ENCODE peak calls at places on chromosome 17, in four cellular contexts. One of them, this sample, is unnamed.

GRCh38 chr17:9842057-9842758 is 16.5 kb downstream of the GLP2R start:
- DNase-seq in K562: no peak
- DNase-seq in HepG2: peak
- DNase-seq in GM12878: no peak
- DNase-seq in this sample: peak

GRCh38 chr17:10092595-10092994 is 105.8 kb downstream of the GAS7 start:
- DNase-seq in GM12878: no peak
- DNase-seq in HepG2: no peak
- DNase-seq in K562: no peak
- DNase-seq in this sample: no peak

GRCh38 chr17:73211745-73212144 is 18.9 kb downstream of the COG1 start:
- DNase-seq in K562: no peak
- DNase-seq in GM12878: no peak
- DNase-seq in HepG2: no peak
- DNase-seq in this sample: no peak

GRCh38 chr17:20116683-20117309 is 107.6 kb downstream of the SPECC1 start:
- DNase-seq in K562: peak
- DNase-seq in GM12878: no peak
- DNase-seq in HepG2: peak
- DNase-seq in this sample: peak

GRCh38 chr17:75814021-75814395 is 29.4 kb downstream of the UNK start:
- DNase-seq in HepG2: no peak
- DNase-seq in GM12878: no peak
- DNase-seq in K562: no peak
- DNase-seq in this sample: no peak

GRCh38 chr17:38912221-38912813 is 13.1 kb upstream of the LASP1NB start:
- DNase-seq in GM12878: no peak
- DNase-seq in K562: no peak
- DNase-seq in HepG2: no peak
- DNase-seq in this sample: no peak

GRCh38 chr17:76398523-76399174 is 14.2 kb downstream of the SPHK1 start:
- DNase-seq in GM12878: no peak
- DNase-seq in K562: no peak
- DNase-seq in HepG2: no peak
- DNase-seq in this sample: no peak

GRCh38 chr17:70119961-70120360 is 44.9 kb downstream of the KCNJ16 start:
- DNase-seq in GM12878: no peak
- DNase-seq in K562: no peak
- DNase-seq in HepG2: no peak
- DNase-seq in this sample: no peak

GRCh38 chr17:9090641-9091096 is 69.4 kb downstream of the NTN1 start:
- DNase-seq in K562: no peak
- DNase-seq in GM12878: no peak
- DNase-seq in HepG2: no peak
- DNase-seq in this sample: no peak

GRCh38 chr17:83144421-83145357 is 65.3 kb downstream of the METRNL start:
- DNase-seq in K562: no peak
- DNase-seq in HepG2: no peak
- DNase-seq in GM12878: no peak
- DNase-seq in this sample: no peak

GRCh38 chr17:74296548-74296936 is 22.5 kb downstream of the DNAI2 start:
- DNase-seq in GM12878: no peak
- DNase-seq in HepG2: peak
- DNase-seq in K562: peak
- DNase-seq in this sample: peak

GRCh38 chr17:43943769-43944418 is 1.6 kb upstream of the PPY start:
- DNase-seq in GM12878: peak
- DNase-seq in HepG2: peak
- DNase-seq in K562: peak
- DNase-seq in this sample: peak

GRCh38 chr17:45241315-45242011 is 19.8 kb downstream of the FMNL1 start:
- DNase-seq in GM12878: no peak
- DNase-seq in K562: peak
- DNase-seq in HepG2: no peak
- DNase-seq in this sample: no peak

GRCh38 chr17:51684214-51684613 is 423.9 kb downstream of the UTP18 start:
- DNase-seq in K562: no peak
- DNase-seq in GM12878: no peak
- DNase-seq in HepG2: no peak
- DNase-seq in this sample: no peak

GRCh38 chr17:14303343-14304221 is 2.7 kb downstream of the HS3ST3B1 start:
- DNase-seq in K562: no peak
- DNase-seq in HepG2: no peak
- DNase-seq in GM12878: no peak
- DNase-seq in this sample: no peak

GRCh38 chr17:80652751-80653330 is 108.2 kb downstream of the RPTOR start:
- DNase-seq in K562: no peak
- DNase-seq in GM12878: no peak
- DNase-seq in HepG2: no peak
- DNase-seq in this sample: no peak

GRCh38 chr17:73068322-73069153 is 23.9 kb downstream of the SLC39A11 start:
- DNase-seq in HepG2: peak
- DNase-seq in GM12878: no peak
- DNase-seq in K562: no peak
- DNase-seq in this sample: peak

GRCh38 chr17:31269597-31269996 is 27.4 kb downstream of the OMG start:
- DNase-seq in K562: no peak
- DNase-seq in HepG2: peak
- DNase-seq in GM12878: no peak
- DNase-seq in this sample: peak

GRCh38 chr17:74744714-74745547 is 3.5 kb upstream of the NHERF1 start:
- DNase-seq in K562: peak
- DNase-seq in HepG2: peak
- DNase-seq in GM12878: no peak
- DNase-seq in this sample: peak

GRCh38 chr17:42111901-42112551 is 488 bp downstream of the DHX58 start:
- DNase-seq in K562: no peak
- DNase-seq in GM12878: no peak
- DNase-seq in HepG2: no peak
- DNase-seq in this sample: no peak

GRCh38 chr17:67376892-67377726 is at the start of gene PITPNC1:
- DNase-seq in GM12878: no peak
- DNase-seq in K562: peak
- DNase-seq in HepG2: peak
- DNase-seq in this sample: peak

GRCh38 chr17:3557768-3558583 is at the start of gene TRPV3:
- DNase-seq in GM12878: peak
- DNase-seq in K562: peak
- DNase-seq in HepG2: no peak
- DNase-seq in this sample: no peak

GRCh38 chr17:44830359-44831269 is 527 bp upstream of the GJC1 start:
- DNase-seq in HepG2: no peak
- DNase-seq in GM12878: no peak
- DNase-seq in K562: no peak
- DNase-seq in this sample: peak

GRCh38 chr17:3693829-3694231 is 2.1 kb downstream of the P2RX5 start:
- DNase-seq in K562: no peak
- DNase-seq in GM12878: peak
- DNase-seq in HepG2: no peak
- DNase-seq in this sample: no peak

GRCh38 chr17:73304971-73305786 is 6.6 kb downstream of the CDC42EP4 start:
- DNase-seq in GM12878: no peak
- DNase-seq in HepG2: no peak
- DNase-seq in K562: peak
- DNase-seq in this sample: peak

GRCh38 chr17:64507418-64507766 is 615 bp downstream of the CEP95 start:
- DNase-seq in GM12878: no peak
- DNase-seq in HepG2: peak
- DNase-seq in K562: peak
- DNase-seq in this sample: peak

GRCh38 chr17:43661699-43662431 is at the start of gene MEOX1:
- DNase-seq in K562: no peak
- DNase-seq in GM12878: peak
- DNase-seq in HepG2: no peak
- DNase-seq in this sample: no peak

GRCh38 chr17:1638624-1639300 is 6.8 kb downstream of the SCARF1 start:
- DNase-seq in HepG2: no peak
- DNase-seq in GM12878: no peak
- DNase-seq in K562: no peak
- DNase-seq in this sample: no peak

GRCh38 chr17:76251478-76252039 is 11.3 kb upstream of the RNF157 start:
- DNase-seq in GM12878: no peak
- DNase-seq in HepG2: peak
- DNase-seq in K562: no peak
- DNase-seq in this sample: no peak

GRCh38 chr17:48646183-48647102 is 20.3 kb upstream of the HOXB9 start:
- DNase-seq in HepG2: no peak
- DNase-seq in K562: peak
- DNase-seq in GM12878: no peak
- DNase-seq in this sample: peak

GRCh38 chr17:74368341-74369152 is 1.2 kb downstream of the GPR142 start:
- DNase-seq in K562: peak
- DNase-seq in HepG2: peak
- DNase-seq in GM12878: no peak
- DNase-seq in this sample: peak

GRCh38 chr17:8314797-8315739 is 5.0 kb downstream of the ARHGEF15 start:
- DNase-seq in K562: no peak
- DNase-seq in HepG2: no peak
- DNase-seq in GM12878: no peak
- DNase-seq in this sample: no peak

GRCh38 chr17:57599271-57600045 is 145.6 kb downstream of the CCDC182 start:
- DNase-seq in HepG2: no peak
- DNase-seq in GM12878: no peak
- DNase-seq in K562: no peak
- DNase-seq in this sample: no peak

GRCh38 chr17:57998234-57998746 is 8.8 kb downstream of the SRSF1 start:
- DNase-seq in K562: no peak
- DNase-seq in GM12878: no peak
- DNase-seq in HepG2: no peak
- DNase-seq in this sample: no peak

GRCh38 chr17:74467221-74467951 is 952 bp downstream of the CD300A start:
- DNase-seq in K562: no peak
- DNase-seq in HepG2: no peak
- DNase-seq in GM12878: peak
- DNase-seq in this sample: no peak

GRCh38 chr17:38621538-38621937 is 15.8 kb upstream of the SRCIN1 start:
- DNase-seq in K562: no peak
- DNase-seq in HepG2: no peak
- DNase-seq in GM12878: no peak
- DNase-seq in this sample: no peak

GRCh38 chr17:82583720-82584234 is 64.2 kb downstream of the FOXK2 start:
- DNase-seq in GM12878: no peak
- DNase-seq in HepG2: no peak
- DNase-seq in K562: no peak
- DNase-seq in this sample: no peak

GRCh38 chr17:395974-396373 is 43.4 kb upstream of the RPH3AL start:
- DNase-seq in GM12878: no peak
- DNase-seq in HepG2: no peak
- DNase-seq in K562: no peak
- DNase-seq in this sample: no peak

GRCh38 chr17:80109713-80110446 is 8.5 kb downstream of the GAA start:
- DNase-seq in GM12878: no peak
- DNase-seq in HepG2: no peak
- DNase-seq in K562: no peak
- DNase-seq in this sample: no peak

GRCh38 chr17:55198690-55199370 is 65.9 kb upstream of the HLF start:
- DNase-seq in K562: no peak
- DNase-seq in HepG2: no peak
- DNase-seq in GM12878: no peak
- DNase-seq in this sample: no peak

DNA sequence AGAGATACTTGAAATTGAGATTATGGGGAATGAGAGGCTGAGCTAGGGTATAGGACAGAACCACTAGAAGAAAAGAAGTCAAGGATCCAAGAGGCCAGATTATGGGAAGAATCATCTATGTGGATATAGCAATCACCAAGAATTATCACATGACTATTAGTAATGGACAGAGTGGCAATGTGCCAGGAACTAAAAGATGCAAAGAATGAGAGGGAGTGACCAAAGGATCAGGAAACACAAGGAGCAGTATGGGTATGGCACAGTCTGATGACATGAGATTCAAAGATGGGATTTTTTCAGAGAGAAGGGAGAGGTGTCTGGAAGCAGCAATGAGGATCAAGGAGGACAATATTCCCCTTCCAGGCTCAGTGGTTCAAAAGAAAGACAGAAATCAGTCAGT is 212.2 kb downstream of the AATF start:
- DNase-seq in HepG2: no peak
- DNase-seq in K562: no peak
- DNase-seq in GM12878: no peak
- DNase-seq in this sample: peak
- TF ChIP-seq ESRRA in HepG2: no peak
- TF ChIP-seq ESRRA in K562: no peak
- TF ChIP-seq ESRRA in GM12878: no peak
- TF ChIP-seq ESRRA in this sample: no peak

GRCh38 chr17:15498107-15498506 is 30.7 kb upstream of the CDRT4 start:
- DNase-seq in GM12878: no peak
- DNase-seq in HepG2: no peak
- DNase-seq in K562: peak
- DNase-seq in this sample: no peak

GRCh38 chr17:15503731-15504130 is 36.3 kb upstream of the CDRT4 start:
- DNase-seq in K562: no peak
- DNase-seq in GM12878: no peak
- DNase-seq in HepG2: no peak
- DNase-seq in this sample: no peak

GRCh38 chr17:15501282-15501681 is 33.9 kb upstream of the CDRT4 start:
- DNase-seq in K562: no peak
- DNase-seq in GM12878: no peak
- DNase-seq in HepG2: no peak
- DNase-seq in this sample: no peak

GRCh38 chr17:15501788-15502187 is 34.4 kb upstream of the CDRT4 start:
- DNase-seq in GM12878: no peak
- DNase-seq in HepG2: no peak
- DNase-seq in K562: no peak
- DNase-seq in this sample: no peak

GRCh38 chr17:15502315-15503112 is 35.1 kb upstream of the CDRT4 start:
- DNase-seq in K562: peak
- DNase-seq in GM12878: no peak
- DNase-seq in HepG2: peak
- DNase-seq in this sample: peak
- H3K4me3 ChIP-seq in K562: no peak
- H3K4me3 ChIP-seq in GM12878: no peak
- H3K4me3 ChIP-seq in HepG2: no peak
- H3K4me3 ChIP-seq in this sample: no peak

DNA sequence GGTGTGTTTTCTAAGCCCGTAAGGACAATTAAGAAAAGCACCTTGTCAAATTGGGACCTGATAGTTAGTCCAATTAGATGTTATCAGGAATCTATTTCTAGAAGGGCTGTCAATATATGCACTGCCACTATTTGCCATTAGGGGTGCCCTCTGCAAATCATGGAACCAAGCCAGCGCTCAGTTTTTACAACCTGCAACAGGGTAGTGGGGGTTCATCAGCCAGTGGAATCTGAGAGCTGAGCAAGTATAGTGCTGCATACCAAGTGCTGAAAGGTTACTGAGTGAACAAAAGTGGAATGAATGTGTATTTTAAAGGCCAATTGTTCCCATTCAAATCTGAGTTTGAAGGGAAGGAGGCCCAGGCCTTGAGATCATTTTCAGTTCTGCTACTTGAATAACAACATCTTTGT is 10.4 kb downstream of the PRR11 start:
- DNase-seq in K562: no peak
- DNase-seq in GM12878: peak
- DNase-seq in HepG2: peak
- DNase-seq in this sample: peak
- TF ChIP-seq ESRRA in K562: no peak
- TF ChIP-seq ESRRA in GM12878: no peak
- TF ChIP-seq ESRRA in HepG2: no peak
- TF ChIP-seq ESRRA in this sample: no peak

GRCh38 chr17:40558300-40558584 is 7.0 kb downstream of the CCR7 start:
- DNase-seq in HepG2: no peak
- DNase-seq in GM12878: no peak
- DNase-seq in K562: no peak
- DNase-seq in this sample: no peak
- H3K4me3 ChIP-seq in HepG2: no peak
- H3K4me3 ChIP-seq in GM12878: no peak
- H3K4me3 ChIP-seq in K562: no peak
- H3K4me3 ChIP-seq in this sample: no peak